ENCODE peak calls at places on chromosomes 7 and 10, in nine cellular contexts. One of them, this sample, is unnamed.

GRCh38 chr7:3861941-3862340 is 560.9 kb downstream of the SDK1 start:
- DNase-seq in thoracic aorta: no peak
- DNase-seq in nucleus accumbens: no peak
- DNase-seq in NCI-H1417 treated with DMSO at 0.1 percent for 48 hours: no peak
- DNase-seq in HCEC 1CT: peak; percentile 53
- DNase-seq in gastrocnemius medialis: peak; percentile 31
- DNase-seq in MV-4-11: peak; percentile 57
- DNase-seq in lung microvascular endothelial cell: peak; percentile 66
- DNase-seq in head of caudate nucleus: no peak
- DNase-seq in this sample: peak; percentile 78

GRCh38 chr7:30470783-30471182 is 7.8 kb downstream of the NOD1 start:
- DNase-seq in thoracic aorta: peak; percentile 32
- DNase-seq in nucleus accumbens: no peak
- DNase-seq in NCI-H1417 treated with DMSO at 0.1 percent for 48 hours: no peak
- DNase-seq in HCEC 1CT: peak; percentile 81
- DNase-seq in gastrocnemius medialis: no peak
- DNase-seq in MV-4-11: no peak
- DNase-seq in lung microvascular endothelial cell: peak; percentile 82
- DNase-seq in head of caudate nucleus: no peak
- DNase-seq in this sample: peak; percentile 51

GRCh38 chr7:47488969-47489342 is 93.0 kb downstream of the TNS3 start:
- DNase-seq in thoracic aorta: no peak
- DNase-seq in nucleus accumbens: no peak
- DNase-seq in NCI-H1417 treated with DMSO at 0.1 percent for 48 hours: no peak
- DNase-seq in HCEC 1CT: no peak
- DNase-seq in gastrocnemius medialis: no peak
- DNase-seq in MV-4-11: no peak
- DNase-seq in lung microvascular endothelial cell: no peak
- DNase-seq in head of caudate nucleus: no peak
- DNase-seq in this sample: no peak

GRCh38 chr10:8539056-8539455 is 484.6 kb downstream of the GATA3 start:
- DNase-seq in thoracic aorta: no peak
- DNase-seq in nucleus accumbens: no peak
- DNase-seq in NCI-H1417 treated with DMSO at 0.1 percent for 48 hours: no peak
- DNase-seq in HCEC 1CT: no peak
- DNase-seq in gastrocnemius medialis: no peak
- DNase-seq in MV-4-11: peak; percentile 78
- DNase-seq in lung microvascular endothelial cell: no peak
- DNase-seq in head of caudate nucleus: no peak
- DNase-seq in this sample: no peak

GRCh38 chr10:103373544-103373943 is 5.8 kb downstream of the TAF5 start:
- DNase-seq in thoracic aorta: no peak
- DNase-seq in nucleus accumbens: no peak
- DNase-seq in NCI-H1417 treated with DMSO at 0.1 percent for 48 hours: no peak
- DNase-seq in HCEC 1CT: no peak
- DNase-seq in gastrocnemius medialis: no peak
- DNase-seq in MV-4-11: no peak
- DNase-seq in lung microvascular endothelial cell: no peak
- DNase-seq in head of caudate nucleus: no peak
- DNase-seq in this sample: no peak

GRCh38 chr10:86368046-86368445 is 1.5 kb upstream of the GRID1 start:
- DNase-seq in thoracic aorta: no peak
- DNase-seq in nucleus accumbens: no peak
- DNase-seq in NCI-H1417 treated with DMSO at 0.1 percent for 48 hours: no peak
- DNase-seq in HCEC 1CT: no peak
- DNase-seq in gastrocnemius medialis: no peak
- DNase-seq in MV-4-11: no peak
- DNase-seq in lung microvascular endothelial cell: no peak
- DNase-seq in head of caudate nucleus: no peak
- DNase-seq in this sample: no peak

GRCh38 chr7:132225216-132226030 is 350.8 kb downstream of the PLXNA4 start:
- DNase-seq in thoracic aorta: no peak
- DNase-seq in nucleus accumbens: no peak
- DNase-seq in NCI-H1417 treated with DMSO at 0.1 percent for 48 hours: no peak
- DNase-seq in HCEC 1CT: no peak
- DNase-seq in gastrocnemius medialis: peak; percentile 45
- DNase-seq in MV-4-11: no peak
- DNase-seq in lung microvascular endothelial cell: no peak
- DNase-seq in head of caudate nucleus: no peak
- DNase-seq in this sample: no peak

GRCh38 chr10:3886666-3887251 is 101.8 kb upstream of the KLF6 start:
- DNase-seq in thoracic aorta: no peak
- DNase-seq in nucleus accumbens: no peak
- DNase-seq in NCI-H1417 treated with DMSO at 0.1 percent for 48 hours: no peak
- DNase-seq in HCEC 1CT: peak; percentile 90
- DNase-seq in gastrocnemius medialis: peak; percentile 40
- DNase-seq in MV-4-11: no peak
- DNase-seq in lung microvascular endothelial cell: peak; percentile 98
- DNase-seq in head of caudate nucleus: no peak
- DNase-seq in this sample: peak; percentile 80

GRCh38 chr10:27225011-27225590 is 15.5 kb downstream of the ACBD5 start:
- DNase-seq in thoracic aorta: no peak
- DNase-seq in nucleus accumbens: no peak
- DNase-seq in NCI-H1417 treated with DMSO at 0.1 percent for 48 hours: no peak
- DNase-seq in HCEC 1CT: no peak
- DNase-seq in gastrocnemius medialis: no peak
- DNase-seq in MV-4-11: no peak
- DNase-seq in lung microvascular endothelial cell: no peak
- DNase-seq in head of caudate nucleus: no peak
- DNase-seq in this sample: no peak

GRCh38 chr10:97974108-97974507 is 56.3 kb downstream of the CRTAC1 start:
- DNase-seq in thoracic aorta: no peak
- DNase-seq in nucleus accumbens: peak; percentile 41
- DNase-seq in NCI-H1417 treated with DMSO at 0.1 percent for 48 hours: no peak
- DNase-seq in HCEC 1CT: no peak
- DNase-seq in gastrocnemius medialis: no peak
- DNase-seq in MV-4-11: no peak
- DNase-seq in lung microvascular endothelial cell: no peak
- DNase-seq in head of caudate nucleus: peak; percentile 60
- DNase-seq in this sample: no peak

GRCh38 chr7:24819916-24820689 is 62.8 kb upstream of the GSDME start:
- DNase-seq in thoracic aorta: peak; percentile 41
- DNase-seq in nucleus accumbens: peak; percentile 67
- DNase-seq in NCI-H1417 treated with DMSO at 0.1 percent for 48 hours: peak; percentile 77
- DNase-seq in HCEC 1CT: peak; percentile 80
- DNase-seq in gastrocnemius medialis: peak; percentile 80
- DNase-seq in MV-4-11: peak; percentile 78
- DNase-seq in lung microvascular endothelial cell: peak; percentile 89
- DNase-seq in head of caudate nucleus: peak; percentile 77
- DNase-seq in this sample: peak; percentile 95

GRCh38 chr7:41705109-41705871 is 2.4 kb upstream of the INHBA start:
- DNase-seq in thoracic aorta: peak; percentile 52
- DNase-seq in nucleus accumbens: peak; percentile 68
- DNase-seq in NCI-H1417 treated with DMSO at 0.1 percent for 48 hours: no peak
- DNase-seq in HCEC 1CT: peak; percentile 92
- DNase-seq in gastrocnemius medialis: peak; percentile 55
- DNase-seq in MV-4-11: peak; percentile 84
- DNase-seq in lung microvascular endothelial cell: peak; percentile 94
- DNase-seq in head of caudate nucleus: peak; percentile 84
- DNase-seq in this sample: peak; percentile 90

GRCh38 chr10:103548581-103549348 is 55.3 kb downstream of the NEURL1 start:
- DNase-seq in thoracic aorta: no peak
- DNase-seq in nucleus accumbens: no peak
- DNase-seq in NCI-H1417 treated with DMSO at 0.1 percent for 48 hours: no peak
- DNase-seq in HCEC 1CT: no peak
- DNase-seq in gastrocnemius medialis: peak; percentile 97
- DNase-seq in MV-4-11: no peak
- DNase-seq in lung microvascular endothelial cell: no peak
- DNase-seq in head of caudate nucleus: no peak
- DNase-seq in this sample: no peak

GRCh38 chr10:16856567-16856966 is 39.3 kb upstream of the RSU1 start:
- DNase-seq in thoracic aorta: no peak
- DNase-seq in nucleus accumbens: no peak
- DNase-seq in NCI-H1417 treated with DMSO at 0.1 percent for 48 hours: no peak
- DNase-seq in HCEC 1CT: no peak
- DNase-seq in gastrocnemius medialis: no peak
- DNase-seq in MV-4-11: no peak
- DNase-seq in lung microvascular endothelial cell: peak; percentile 74
- DNase-seq in head of caudate nucleus: no peak
- DNase-seq in this sample: no peak

GRCh38 chr10:85421421-85421820 is 945.2 kb downstream of the GRID1 start:
- DNase-seq in thoracic aorta: no peak
- DNase-seq in nucleus accumbens: no peak
- DNase-seq in NCI-H1417 treated with DMSO at 0.1 percent for 48 hours: no peak
- DNase-seq in HCEC 1CT: no peak
- DNase-seq in gastrocnemius medialis: no peak
- DNase-seq in MV-4-11: no peak
- DNase-seq in lung microvascular endothelial cell: no peak
- DNase-seq in head of caudate nucleus: no peak
- DNase-seq in this sample: no peak

GRCh38 chr7:20290505-20291111 is 40.1 kb upstream of the ITGB8 start:
- DNase-seq in thoracic aorta: no peak
- DNase-seq in nucleus accumbens: no peak
- DNase-seq in NCI-H1417 treated with DMSO at 0.1 percent for 48 hours: no peak
- DNase-seq in HCEC 1CT: no peak
- DNase-seq in gastrocnemius medialis: no peak
- DNase-seq in MV-4-11: no peak
- DNase-seq in lung microvascular endothelial cell: no peak
- DNase-seq in head of caudate nucleus: no peak
- DNase-seq in this sample: no peak

GRCh38 chr7:83782628-83783027 is 133.7 kb upstream of the SEMA3E start:
- DNase-seq in thoracic aorta: no peak
- DNase-seq in nucleus accumbens: no peak
- DNase-seq in NCI-H1417 treated with DMSO at 0.1 percent for 48 hours: no peak
- DNase-seq in HCEC 1CT: peak; percentile 34
- DNase-seq in gastrocnemius medialis: no peak
- DNase-seq in MV-4-11: no peak
- DNase-seq in lung microvascular endothelial cell: no peak
- DNase-seq in head of caudate nucleus: no peak
- DNase-seq in this sample: peak; percentile 37

GRCh38 chr7:114977277-114977676 is 55.4 kb downstream of the MDFIC start:
- DNase-seq in thoracic aorta: no peak
- DNase-seq in nucleus accumbens: no peak
- DNase-seq in NCI-H1417 treated with DMSO at 0.1 percent for 48 hours: no peak
- DNase-seq in HCEC 1CT: no peak
- DNase-seq in gastrocnemius medialis: no peak
- DNase-seq in MV-4-11: no peak
- DNase-seq in lung microvascular endothelial cell: no peak
- DNase-seq in head of caudate nucleus: no peak
- DNase-seq in this sample: no peak

GRCh38 chr10:132194726-132195125 is 8.0 kb downstream of the DPYSL4 start:
- DNase-seq in thoracic aorta: no peak
- DNase-seq in nucleus accumbens: no peak
- DNase-seq in NCI-H1417 treated with DMSO at 0.1 percent for 48 hours: no peak
- DNase-seq in HCEC 1CT: no peak
- DNase-seq in gastrocnemius medialis: no peak
- DNase-seq in MV-4-11: no peak
- DNase-seq in lung microvascular endothelial cell: no peak
- DNase-seq in head of caudate nucleus: no peak
- DNase-seq in this sample: no peak

GRCh38 chr7:137151056-137151731 is 192.3 kb downstream of the PTN start:
- DNase-seq in thoracic aorta: no peak
- DNase-seq in nucleus accumbens: no peak
- DNase-seq in NCI-H1417 treated with DMSO at 0.1 percent for 48 hours: no peak
- DNase-seq in HCEC 1CT: peak; percentile 49
- DNase-seq in gastrocnemius medialis: no peak
- DNase-seq in MV-4-11: no peak
- DNase-seq in lung microvascular endothelial cell: no peak
- DNase-seq in head of caudate nucleus: no peak
- DNase-seq in this sample: peak; percentile 20

GRCh38 chr7:137772748-137773147 is 74.0 kb downstream of the DGKI start:
- DNase-seq in thoracic aorta: no peak
- DNase-seq in nucleus accumbens: no peak
- DNase-seq in NCI-H1417 treated with DMSO at 0.1 percent for 48 hours: no peak
- DNase-seq in HCEC 1CT: peak; percentile 97
- DNase-seq in gastrocnemius medialis: no peak
- DNase-seq in MV-4-11: no peak
- DNase-seq in lung microvascular endothelial cell: peak; percentile 93
- DNase-seq in head of caudate nucleus: peak; percentile 36
- DNase-seq in this sample: peak; percentile 83

GRCh38 chr7:18384491-18385143 is 110.9 kb upstream of the HDAC9 start:
- DNase-seq in thoracic aorta: no peak
- DNase-seq in nucleus accumbens: no peak
- DNase-seq in NCI-H1417 treated with DMSO at 0.1 percent for 48 hours: no peak
- DNase-seq in HCEC 1CT: no peak
- DNase-seq in gastrocnemius medialis: no peak
- DNase-seq in MV-4-11: no peak
- DNase-seq in lung microvascular endothelial cell: no peak
- DNase-seq in head of caudate nucleus: no peak
- DNase-seq in this sample: no peak

This sample was measured in A172.